ENCODE peak calls at places on chromosome X, in seven cellular contexts. L, D, N, R, S, X and I are unnamed samples.

GRCh38 chrX:49079489-49080428 is at the start of gene WDR45:
- DNase-seq in L (no peak), D (peak; percentile 83), N (peak; percentile 56), R (no peak), S (peak; percentile 51), X (peak; percentile 85), I (peak; percentile 41)

GRCh38 chrX:121146059-121146628 is 98.7 kb downstream of the GLUD2 start:
- DNase-seq in L (no peak), D (no peak), N (no peak), R (no peak), S (no peak), X (no peak), I (no peak)

GRCh38 chrX:47283015-47283771 is 50.4 kb downstream of the USP11 start:
- DNase-seq in L (no peak), D (no peak), N (no peak), R (no peak), S (peak; percentile 6), X (peak; percentile 38), I (no peak)

GRCh38 chrX:104482757-104483156 is 83.2 kb upstream of the IL1RAPL2 start:
- DNase-seq in L (no peak), D (peak; percentile 5), N (peak; percentile 30), R (no peak), S (no peak), X (no peak), I (no peak)

GRCh38 chrX:7941390-7942042 is 14.3 kb upstream of the PNPLA4 start:
- DNase-seq in L (no peak), D (no peak), N (peak; percentile 37), R (no peak), S (peak; percentile 3), X (no peak), I (no peak)

GRCh38 chrX:119475389-119476101 is 7.3 kb downstream of the SLC25A5 start:
- DNase-seq in L (no peak), D (no peak), N (no peak), R (no peak), S (no peak), X (no peak), I (no peak)

GRCh38 chrX:150361777-150362351 is 1.3 kb upstream of the MAMLD1 start:
- DNase-seq in L (no peak), D (no peak), N (peak; percentile 41), R (no peak), S (no peak), X (peak; percentile 40), I (no peak)

GRCh38 chrX:54758114-54759055 is 39.7 kb downstream of the ITIH6 start:
- DNase-seq in L (no peak), D (no peak), N (no peak), R (no peak), S (no peak), X (no peak), I (no peak)

GRCh38 chrX:104130808-104131207 is 18.5 kb downstream of the ZCCHC18 start:
- DNase-seq in L (no peak), D (no peak), N (no peak), R (no peak), S (no peak), X (no peak), I (no peak)

GRCh38 chrX:54411732-54412131 is 28.5 kb upstream of the TSR2 start:
- DNase-seq in L (no peak), D (no peak), N (no peak), R (no peak), S (no peak), X (no peak), I (no peak)

GRCh38 chrX:39613508-39613921 is 484.2 kb downstream of the BCOR start:
- DNase-seq in L (no peak), D (no peak), N (peak; percentile 64), R (no peak), S (no peak), X (peak; percentile 67), I (no peak)

GRCh38 chrX:107971636-107972035 is 10.5 kb downstream of the TEX13B start:
- DNase-seq in L (no peak), D (no peak), N (no peak), R (no peak), S (no peak), X (no peak), I (no peak)

GRCh38 chrX:140500427-140500826 is 4.4 kb downstream of the SOX3 start:
- DNase-seq in L (no peak), D (no peak), N (no peak), R (no peak), S (no peak), X (no peak), I (no peak)

GRCh38 chrX:51421972-51422371 is 74.4 kb downstream of the NUDT11 start:
- DNase-seq in L (no peak), D (no peak), N (no peak), R (no peak), S (no peak), X (no peak), I (no peak)

GRCh38 chrX:9483376-9483775 is 18.5 kb downstream of the TBL1X start:
- DNase-seq in L (no peak), D (no peak), N (no peak), R (no peak), S (peak; percentile 79), X (no peak), I (no peak)

GRCh38 chrX:154411981-154412340 is 622 bp downstream of the TAFAZZIN start:
- DNase-seq in L (no peak), D (no peak), N (peak; percentile 77), R (no peak), S (peak; percentile 45), X (peak; percentile 81), I (peak; percentile 64)

GRCh38 chrX:110965409-110965808 is 130.6 kb upstream of the PAK3 start:
- DNase-seq in L (no peak), D (no peak), N (no peak), R (no peak), S (no peak), X (no peak), I (no peak)

GRCh38 chrX:71256051-71256450 is 2.1 kb upstream of the ZMYM3 start:
- DNase-seq in L (no peak), D (no peak), N (no peak), R (no peak), S (no peak), X (no peak), I (no peak)

GRCh38 chrX:111869639-111870034 is 6.3 kb upstream of the TRPC5OS start:
- DNase-seq in L (peak; percentile 16), D (peak; percentile 15), N (peak; percentile 69), R (peak; percentile 27), S (no peak), X (peak; percentile 44), I (no peak)

GRCh38 chrX:137164329-137164728 is 130.5 kb upstream of the GPR101 start:
- DNase-seq in L (no peak), D (no peak), N (no peak), R (no peak), S (no peak), X (no peak), I (no peak)
- TF ChIP-seq CTCF in L (no peak), D (no peak), N (no peak), R (no peak), S (no peak), X (no peak), I (no peak)

DNA sequence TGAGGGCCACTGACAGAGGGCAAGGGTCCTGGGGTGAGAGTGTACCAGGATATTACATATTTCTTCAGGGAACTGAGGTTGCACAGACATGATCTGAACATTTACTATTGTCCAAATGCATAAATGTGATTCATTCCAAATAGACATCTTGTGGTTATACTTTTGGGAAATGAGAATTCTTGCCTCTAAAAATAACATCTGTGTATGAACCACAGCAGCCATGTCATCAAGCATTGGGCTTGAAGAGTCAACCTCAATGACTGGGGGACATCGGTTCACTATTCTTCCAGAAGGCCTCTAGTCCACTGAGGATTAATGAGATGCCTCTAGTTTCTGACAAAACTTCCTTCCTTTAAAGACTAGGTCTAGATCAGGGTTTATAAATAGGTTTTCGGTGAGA is 193.1 kb upstream of the GPC4 start:
- DNase-seq in L (no peak), D (no peak), N (no peak), R (no peak), S (no peak), X (no peak), I (no peak)
- TF ChIP-seq REST in L (no peak), D (no peak), N (no peak), R (no peak), S (no peak), X (no peak), I (no peak)

DNA sequence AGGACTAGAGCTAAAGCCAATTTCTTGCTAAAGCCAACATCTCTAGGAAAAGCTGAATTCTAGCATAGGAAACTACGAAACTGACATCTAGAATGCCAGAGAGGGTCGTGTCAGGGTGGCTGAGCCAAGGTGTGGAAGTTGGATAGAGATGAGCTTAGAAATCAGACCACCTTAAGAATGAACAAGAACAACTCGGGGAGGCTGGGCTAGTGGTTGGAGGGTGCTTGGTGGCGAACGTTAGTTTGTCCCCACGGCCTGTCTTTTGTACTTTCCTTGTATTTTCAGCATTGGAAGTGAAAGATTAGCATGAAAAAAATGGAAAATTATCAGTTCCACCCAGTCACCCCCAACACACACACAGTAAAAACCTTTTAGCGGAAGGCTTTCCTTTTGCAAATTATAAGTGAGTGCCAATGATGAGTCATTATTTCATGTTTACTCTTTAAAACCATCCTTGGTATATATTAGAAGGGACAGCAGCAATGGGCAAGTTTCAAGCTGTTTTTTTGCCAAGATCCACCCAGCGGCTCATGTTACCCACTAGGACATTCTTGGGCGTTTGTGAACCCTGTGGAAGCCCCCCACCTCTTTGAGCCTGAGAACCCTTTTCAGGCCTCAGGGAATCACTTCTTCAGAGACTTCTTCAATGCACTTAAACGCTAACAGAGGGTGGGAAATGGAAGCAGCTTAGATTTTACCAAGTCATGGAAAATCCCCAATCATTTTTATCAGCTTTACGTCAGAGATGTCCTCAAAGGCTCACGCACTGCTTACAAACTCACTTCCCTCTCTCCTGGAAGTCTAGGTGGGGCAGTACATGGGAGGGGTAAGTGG is 4.9 kb upstream of the PPEF1 start:
- DNase-seq in L (no peak), D (no peak), N (no peak), R (no peak), S (no peak), X (no peak), I (no peak)
- TF ChIP-seq POLR2AphosphoS5 in L (no peak), D (no peak), N (no peak), R (no peak), S (no peak), X (no peak), I (no peak)

DNA sequence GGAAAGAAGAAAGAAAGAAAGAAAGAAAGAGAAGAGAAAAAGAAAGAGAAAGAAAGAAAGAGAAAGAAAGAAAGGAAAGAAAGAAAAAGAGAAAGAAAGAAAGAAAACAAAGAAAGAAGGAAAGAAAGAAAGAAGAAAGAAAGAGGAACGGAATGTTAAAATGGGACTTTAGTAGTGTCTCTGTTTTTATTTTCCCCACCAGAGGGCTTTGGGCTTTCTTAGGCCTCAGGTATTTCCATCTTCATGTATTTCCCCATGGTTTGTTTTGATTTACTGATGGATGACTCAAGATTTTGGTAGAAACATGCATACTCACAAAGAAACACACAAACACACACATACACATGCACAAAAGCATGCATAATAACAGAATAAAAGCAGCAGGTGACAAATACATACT is 181.2 kb downstream of the AFF2 start:
- DNase-seq in L (no peak), D (no peak), N (no peak), R (no peak), S (no peak), X (no peak), I (no peak)
- TF ChIP-seq CTCF in L (no peak), D (no peak), N (peak; percentile 16), R (no peak), S (no peak), X (no peak), I (no peak)